ENCODE peak calls at places on chromosomes 11 and 22, in six cellular contexts. One of them, this sample, is unnamed.

GRCh38 chr11:69140635-69141034 is 15.1 kb upstream of the SMIM38 start:
- DNase-seq in fibroblast of the conjunctiva: no peak
- DNase-seq in activated naive CD4-positive, alpha-beta T cell: no peak
- DNase-seq in DND-41: no peak
- DNase-seq in testis: no peak
- DNase-seq in Daoy: no peak
- DNase-seq in this sample: no peak

GRCh38 chr22:36084717-36085116 is 56.1 kb upstream of the RBFOX2 start:
- DNase-seq in Daoy: no peak
- DNase-seq in DND-41: no peak
- DNase-seq in activated naive CD4-positive, alpha-beta T cell: no peak
- DNase-seq in testis: no peak
- DNase-seq in fibroblast of the conjunctiva: no peak
- DNase-seq in this sample: no peak

GRCh38 chr22:19806213-19807160 is 45.9 kb downstream of the TBX1 start:
- DNase-seq in testis: no peak
- DNase-seq in fibroblast of the conjunctiva: no peak
- DNase-seq in Daoy: peak
- DNase-seq in DND-41: no peak
- DNase-seq in activated naive CD4-positive, alpha-beta T cell: no peak
- DNase-seq in this sample: no peak

GRCh38 chr22:50688448-50688847 is 15.8 kb downstream of the SHANK3 start:
- DNase-seq in DND-41: no peak
- DNase-seq in testis: no peak
- DNase-seq in fibroblast of the conjunctiva: no peak
- DNase-seq in Daoy: no peak
- DNase-seq in activated naive CD4-positive, alpha-beta T cell: no peak
- DNase-seq in this sample: peak

GRCh38 chr11:121429556-121429955 is 22.6 kb upstream of the SORL1 start:
- DNase-seq in Daoy: no peak
- DNase-seq in DND-41: no peak
- DNase-seq in activated naive CD4-positive, alpha-beta T cell: no peak
- DNase-seq in testis: no peak
- DNase-seq in fibroblast of the conjunctiva: no peak
- DNase-seq in this sample: no peak

GRCh38 chr11:61505640-61506155 is 2.9 kb upstream of the LRRC10B start:
- DNase-seq in activated naive CD4-positive, alpha-beta T cell: no peak
- DNase-seq in testis: no peak
- DNase-seq in fibroblast of the conjunctiva: no peak
- DNase-seq in DND-41: no peak
- DNase-seq in Daoy: peak
- DNase-seq in this sample: no peak

GRCh38 chr22:40323681-40324083 is 22.6 kb upstream of the ADSL start:
- DNase-seq in fibroblast of the conjunctiva: no peak
- DNase-seq in testis: peak
- DNase-seq in DND-41: no peak
- DNase-seq in Daoy: no peak
- DNase-seq in activated naive CD4-positive, alpha-beta T cell: no peak
- DNase-seq in this sample: no peak

GRCh38 chr11:8717876-8718753 is 35.5 kb downstream of the RPL27A start:
- DNase-seq in Daoy: peak
- DNase-seq in activated naive CD4-positive, alpha-beta T cell: no peak
- DNase-seq in DND-41: no peak
- DNase-seq in fibroblast of the conjunctiva: peak
- DNase-seq in testis: peak
- DNase-seq in this sample: peak

GRCh38 chr11:27839226-27839913 is 139.1 kb upstream of the BDNF start:
- DNase-seq in testis: no peak
- DNase-seq in Daoy: no peak
- DNase-seq in DND-41: no peak
- DNase-seq in fibroblast of the conjunctiva: peak
- DNase-seq in activated naive CD4-positive, alpha-beta T cell: no peak
- DNase-seq in this sample: no peak

GRCh38 chr22:27686534-27686933 is 115.0 kb downstream of the MN1 start:
- DNase-seq in Daoy: peak
- DNase-seq in DND-41: no peak
- DNase-seq in testis: peak
- DNase-seq in fibroblast of the conjunctiva: peak
- DNase-seq in activated naive CD4-positive, alpha-beta T cell: no peak
- DNase-seq in this sample: peak

GRCh38 chr11:72012897-72013721 is 14.4 kb downstream of the IL18BP start:
- DNase-seq in fibroblast of the conjunctiva: peak
- DNase-seq in Daoy: peak
- DNase-seq in activated naive CD4-positive, alpha-beta T cell: no peak
- DNase-seq in DND-41: no peak
- DNase-seq in testis: peak
- DNase-seq in this sample: peak

GRCh38 chr11:3043315-3043871 is 13.8 kb downstream of the CARS1 start:
- DNase-seq in Daoy: no peak
- DNase-seq in testis: no peak
- DNase-seq in fibroblast of the conjunctiva: peak
- DNase-seq in DND-41: no peak
- DNase-seq in activated naive CD4-positive, alpha-beta T cell: no peak
- DNase-seq in this sample: peak

GRCh38 chr11:33869511-33870422 is 22.1 kb downstream of the LMO2 start:
- DNase-seq in activated naive CD4-positive, alpha-beta T cell: no peak
- DNase-seq in DND-41: no peak
- DNase-seq in fibroblast of the conjunctiva: no peak
- DNase-seq in Daoy: peak
- DNase-seq in testis: no peak
- DNase-seq in this sample: peak

GRCh38 chr11:14974021-14974698 is 2.0 kb upstream of the CALCA start:
- DNase-seq in Daoy: peak
- DNase-seq in DND-41: no peak
- DNase-seq in activated naive CD4-positive, alpha-beta T cell: no peak
- DNase-seq in fibroblast of the conjunctiva: no peak
- DNase-seq in testis: no peak
- DNase-seq in this sample: no peak

GRCh38 chr11:118050208-118050891 is 26.5 kb upstream of the TMPRSS4 start:
- DNase-seq in DND-41: no peak
- DNase-seq in fibroblast of the conjunctiva: no peak
- DNase-seq in Daoy: no peak
- DNase-seq in testis: no peak
- DNase-seq in activated naive CD4-positive, alpha-beta T cell: no peak
- DNase-seq in this sample: no peak

GRCh38 chr11:70574725-70575347 is 176.5 kb downstream of the CTTN start:
- DNase-seq in activated naive CD4-positive, alpha-beta T cell: no peak
- DNase-seq in fibroblast of the conjunctiva: no peak
- DNase-seq in DND-41: no peak
- DNase-seq in testis: no peak
- DNase-seq in Daoy: no peak
- DNase-seq in this sample: no peak

GRCh38 chr11:13007702-13008435 is 1.2 kb upstream of the RASSF10 start:
- DNase-seq in testis: no peak
- DNase-seq in activated naive CD4-positive, alpha-beta T cell: no peak
- DNase-seq in fibroblast of the conjunctiva: no peak
- DNase-seq in DND-41: no peak
- DNase-seq in Daoy: no peak
- DNase-seq in this sample: no peak

GRCh38 chr11:103993502-103993901 is 42.9 kb upstream of the DDI1 start:
- DNase-seq in testis: no peak
- DNase-seq in fibroblast of the conjunctiva: no peak
- DNase-seq in Daoy: no peak
- DNase-seq in activated naive CD4-positive, alpha-beta T cell: no peak
- DNase-seq in DND-41: no peak
- DNase-seq in this sample: no peak

GRCh38 chr22:45204751-45205623 is 35.7 kb downstream of the KIAA0930 start:
- DNase-seq in DND-41: no peak
- DNase-seq in fibroblast of the conjunctiva: no peak
- DNase-seq in Daoy: no peak
- DNase-seq in testis: no peak
- DNase-seq in activated naive CD4-positive, alpha-beta T cell: no peak
- DNase-seq in this sample: no peak

GRCh38 chr22:32312748-32313147 is 44.9 kb upstream of the RFPL3 start:
- DNase-seq in activated naive CD4-positive, alpha-beta T cell: no peak
- DNase-seq in Daoy: no peak
- DNase-seq in DND-41: no peak
- DNase-seq in testis: no peak
- DNase-seq in fibroblast of the conjunctiva: no peak
- DNase-seq in this sample: no peak

GRCh38 chr22:47888807-47889206 is 1126.4 kb downstream of the TBC1D22A start:
- DNase-seq in Daoy: no peak
- DNase-seq in activated naive CD4-positive, alpha-beta T cell: no peak
- DNase-seq in fibroblast of the conjunctiva: no peak
- DNase-seq in DND-41: no peak
- DNase-seq in testis: no peak
- DNase-seq in this sample: no peak